ENCODE peak calls at places on chromosomes 2 and 18, in ten cellular contexts. L, Z, K, G, Q, B, R, W, P and T are unnamed samples.

GRCh38 chr18:73352546-73352945 is 484.8 kb upstream of the NETO1 start:
- DNase-seq in L (no peak), Z (no peak), K (no peak), G (no peak), Q (no peak), B (no peak), R (no peak), W (peak; percentile 54), P (no peak), T (no peak)

GRCh38 chr2:88254437-88255081 is 84.4 kb downstream of the THNSL2 start:
- DNase-seq in L (no peak), Z (no peak), K (no peak), G (no peak), Q (no peak), B (no peak), R (no peak), W (no peak), P (no peak), T (no peak)

GRCh38 chr18:76803413-76803812 is 18.9 kb upstream of the ZNF236 start:
- DNase-seq in L (no peak), Z (no peak), K (no peak), G (no peak), Q (no peak), B (no peak), R (no peak), W (no peak), P (no peak), T (no peak)

GRCh38 chr2:84701880-84702279 is 179.0 kb downstream of the TRABD2A start:
- DNase-seq in L (no peak), Z (no peak), K (peak; percentile 76), G (no peak), Q (no peak), B (peak; percentile 70), R (no peak), W (no peak), P (no peak), T (no peak)

GRCh38 chr2:1521191-1521877 is 108.1 kb downstream of the TPO start:
- DNase-seq in L (no peak), Z (no peak), K (no peak), G (no peak), Q (no peak), B (no peak), R (no peak), W (no peak), P (no peak), T (no peak)

GRCh38 chr2:120791961-120792295 is 56.3 kb downstream of the GLI2 start:
- DNase-seq in L (no peak), Z (no peak), K (peak; percentile 87), G (no peak), Q (no peak), B (peak; percentile 81), R (no peak), W (no peak), P (no peak), T (no peak)

GRCh38 chr2:17543848-17544645 is 3.6 kb downstream of the VSNL1 start:
- DNase-seq in L (no peak), Z (no peak), K (peak; percentile 71), G (no peak), Q (no peak), B (peak; percentile 65), R (peak; percentile 26), W (no peak), P (no peak), T (no peak)

GRCh38 chr2:190860985-190861721 is 19.5 kb upstream of the GLS start:
- DNase-seq in L (no peak), Z (no peak), K (peak; percentile 90), G (no peak), Q (no peak), B (peak; percentile 86), R (peak; percentile 46), W (no peak), P (no peak), T (no peak)

GRCh38 chr2:239357954-239358754 is 42.7 kb downstream of the HDAC4 start:
- DNase-seq in L (no peak), Z (no peak), K (peak; percentile 48), G (no peak), Q (peak; percentile 14), B (peak; percentile 31), R (peak; percentile 22), W (no peak), P (no peak), T (no peak)

GRCh38 chr2:18156002-18156401 is 277.5 kb downstream of the KCNS3 start:
- DNase-seq in L (no peak), Z (no peak), K (peak; percentile 47), G (no peak), Q (no peak), B (peak; percentile 35), R (no peak), W (no peak), P (no peak), T (no peak)

GRCh38 chr2:79580175-79580574 is 67.3 kb downstream of the CTNNA2 start:
- DNase-seq in L (no peak), Z (no peak), K (peak; percentile 72), G (no peak), Q (no peak), B (peak; percentile 62), R (peak; percentile 6), W (no peak), P (no peak), T (no peak)

GRCh38 chr2:70939001-70939846 is 3.5 kb downstream of the ATP6V1B1 start:
- DNase-seq in L (no peak), Z (no peak), K (no peak), G (no peak), Q (no peak), B (no peak), R (peak; percentile 86), W (no peak), P (no peak), T (no peak)
- H3K4me3 ChIP-seq in L (no peak overlapping the region), Z (no peak overlapping the region), K (no peak overlapping the region), G (no peak overlapping the region), Q (no peak overlapping the region), B (no peak overlapping the region), R (peak overlapping the region; percentile 30), W (no peak overlapping the region), P (no peak overlapping the region), T (no peak overlapping the region)

GRCh38 chr2:159032580-159032979 is 64.1 kb downstream of the TANC1 start:
- DNase-seq in L (no peak), Z (no peak), K (no peak), G (no peak), Q (no peak), B (no peak), R (no peak), W (no peak), P (no peak), T (no peak)

GRCh38 chr2:159029936-159030335 is 61.5 kb downstream of the TANC1 start:
- DNase-seq in L (no peak), Z (no peak), K (no peak), G (no peak), Q (no peak), B (no peak), R (no peak), W (no peak), P (no peak), T (no peak)

GRCh38 chr2:159028776-159029175 is 60.3 kb downstream of the TANC1 start:
- DNase-seq in L (no peak), Z (no peak), K (no peak), G (no peak), Q (no peak), B (no peak), R (no peak), W (no peak), P (no peak), T (no peak)

GRCh38 chr2:159032156-159032555 is 63.7 kb downstream of the TANC1 start:
- DNase-seq in L (no peak), Z (no peak), K (no peak), G (no peak), Q (no peak), B (no peak), R (no peak), W (no peak), P (no peak), T (no peak)

DNA sequence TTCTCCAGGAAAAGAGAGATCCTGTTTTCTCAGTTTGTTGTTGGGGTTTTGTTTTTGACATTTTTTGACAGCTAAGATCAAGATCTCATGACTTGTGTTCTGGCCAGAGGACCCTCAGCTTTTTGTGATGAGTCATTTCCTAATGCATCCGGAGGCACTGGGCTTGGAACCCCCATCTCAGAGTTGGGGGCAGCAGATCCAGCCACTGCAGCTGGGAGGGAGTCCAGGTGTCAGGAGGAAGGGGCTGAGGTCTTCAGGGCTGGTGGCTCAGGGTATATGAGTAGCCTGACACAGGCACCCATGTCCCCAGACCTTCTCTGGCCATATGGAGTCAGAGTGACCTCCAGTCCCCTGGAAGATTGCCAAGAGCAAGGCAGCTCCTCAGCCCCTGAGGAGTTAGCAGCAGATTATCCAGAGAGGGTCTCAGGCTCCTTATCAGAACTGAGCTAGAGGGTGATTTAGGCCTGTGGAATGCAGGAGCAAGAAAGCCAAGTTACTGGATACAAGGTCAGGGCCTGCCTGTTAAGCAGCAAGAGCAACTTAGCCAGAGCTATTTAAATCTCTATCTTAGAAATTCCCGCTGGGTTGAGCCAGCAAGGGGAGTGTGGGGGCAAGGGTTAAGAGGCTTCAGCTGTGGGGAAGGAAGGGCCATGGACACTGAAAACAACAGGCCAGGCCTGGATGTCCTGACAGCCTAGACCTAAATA is 62.4 kb downstream of the TANC1 start:
- DNase-seq in L (peak; percentile 58), Z (no peak), K (peak; percentile 90), G (peak; percentile 40), Q (peak; percentile 77), B (peak; percentile 88), R (peak; percentile 44), W (peak; percentile 85), P (no peak), T (no peak)
- H3K27ac ChIP-seq in L (peak overlapping the region; percentile 89), Z (no peak overlapping the region), K (peak overlapping the region; percentile 55), G (peak overlapping the region; percentile 45), Q (peak overlapping the region; percentile 46), B (peak overlapping the region; percentile 60), R (no peak overlapping the region), W (peak overlapping the region; percentile 83), P (peak overlapping the region; percentile 57), T (no peak overlapping the region)

GRCh38 chr2:218024336-218024735 is 21.5 kb upstream of the TNS1 start:
- DNase-seq in L (peak; percentile 40), Z (no peak), K (no peak), G (peak; percentile 24), Q (no peak), B (no peak), R (no peak), W (peak; percentile 37), P (peak; percentile 13), T (no peak)
- H3K4me1 ChIP-seq in L (peaks cover 95% of the 10 kb centered on the region), Z (no peaks in the 10 kb centered on the region), K (no peaks in the 10 kb centered on the region), G (peaks cover 9% of the 10 kb centered on the region), Q (no peaks in the 10 kb centered on the region), B (no peaks in the 10 kb centered on the region), R (peaks cover 25% of the 10 kb centered on the region), W (peaks cover 10% of the 10 kb centered on the region), P (no peaks in the 10 kb centered on the region), T (no peaks in the 10 kb centered on the region)

DNA sequence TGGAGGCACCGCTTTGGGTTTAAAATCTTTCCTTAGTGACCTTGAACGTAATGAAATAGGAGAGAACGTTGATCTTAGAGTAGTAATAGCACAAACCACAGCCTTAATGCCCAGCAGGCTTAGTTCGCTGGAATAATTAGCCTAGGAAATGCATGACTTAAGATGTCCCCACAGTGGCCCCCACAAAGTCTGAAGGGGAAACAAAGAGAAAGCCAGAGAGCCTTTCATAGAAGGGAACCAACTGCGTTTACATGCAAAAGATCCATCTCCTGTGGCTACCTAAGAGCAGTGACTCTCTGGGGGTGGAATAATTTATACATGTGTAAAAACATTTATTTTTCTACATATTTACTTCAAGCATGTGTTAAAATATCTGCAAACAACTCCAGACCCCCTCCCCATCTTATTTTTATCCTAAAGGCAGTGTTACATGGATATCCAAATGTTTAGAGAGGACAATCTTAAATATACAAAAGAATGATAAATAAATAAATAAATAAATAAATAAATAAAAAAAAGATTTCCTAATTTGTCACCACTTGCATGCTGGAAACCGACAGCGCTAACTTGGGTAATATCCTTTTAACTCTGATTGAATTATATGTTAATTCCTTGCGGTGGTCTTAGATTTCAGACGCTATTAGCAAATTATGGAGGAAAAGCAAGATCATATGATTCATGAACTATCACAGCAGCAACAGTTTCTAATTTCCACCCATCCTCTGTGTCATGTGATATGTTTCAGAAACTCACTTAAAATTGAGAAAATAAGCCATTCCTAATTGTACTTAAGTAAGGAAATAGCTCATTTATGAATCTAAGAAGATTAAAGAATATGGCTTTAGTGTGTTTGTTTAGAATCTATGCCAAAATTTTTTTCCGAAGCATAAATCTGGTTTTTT is 23.4 kb upstream of the CYP1B1 start:
- DNase-seq in L (no peak), Z (no peak), K (no peak), G (no peak), Q (no peak), B (no peak), R (peak; percentile 72), W (no peak), P (no peak), T (no peak)
- H3K4me3 ChIP-seq in L (peak overlapping the region; percentile 45), Z (no peak overlapping the region), K (no peak overlapping the region), G (peak overlapping the region; percentile 18), Q (no peak overlapping the region), B (no peak overlapping the region), R (peak overlapping the region; percentile 15), W (no peak overlapping the region), P (peak overlapping the region; percentile 42), T (no peak overlapping the region)